ENCODE peak calls at places on chromosomes 6 and 20, in six cellular contexts. One of them, this sample, is unnamed. For H3K4me1, the result is how much of the 10 kb centered on the place peaks cover.

GRCh38 chr20:45095753-45096371 is 5.1 kb downstream of the KCNS1 start:
- DNase-seq in mucosa of descending colon: no peak
- DNase-seq in psoas muscle: no peak
- DNase-seq in breast epithelium: peak
- DNase-seq in endothelial cell of umbilical vein: peak
- DNase-seq in ascending aorta: no peak
- DNase-seq in this sample: no peak

GRCh38 chr6:133184798-133185380 is 56.3 kb upstream of the EYA4 start:
- DNase-seq in mucosa of descending colon: no peak
- DNase-seq in psoas muscle: no peak
- DNase-seq in breast epithelium: no peak
- DNase-seq in endothelial cell of umbilical vein: peak
- DNase-seq in ascending aorta: no peak
- DNase-seq in this sample: no peak

GRCh38 chr6:38640216-38640909 is 634 bp upstream of the BTBD9 start:
- DNase-seq in mucosa of descending colon: peak
- DNase-seq in psoas muscle: no peak
- DNase-seq in breast epithelium: no peak
- DNase-seq in endothelial cell of umbilical vein: peak
- DNase-seq in ascending aorta: no peak
- DNase-seq in this sample: no peak

GRCh38 chr20:50837532-50838321 is 42.9 kb downstream of the BCAS4 start:
- DNase-seq in mucosa of descending colon: no peak
- DNase-seq in psoas muscle: no peak
- DNase-seq in breast epithelium: peak
- DNase-seq in endothelial cell of umbilical vein: no peak
- DNase-seq in ascending aorta: peak
- DNase-seq in this sample: peak

GRCh38 chr20:4102381-4102780 is 87.0 kb upstream of the RNF24 start:
- DNase-seq in mucosa of descending colon: no peak
- DNase-seq in psoas muscle: no peak
- DNase-seq in breast epithelium: no peak
- DNase-seq in endothelial cell of umbilical vein: no peak
- DNase-seq in ascending aorta: no peak
- DNase-seq in this sample: no peak

GRCh38 chr6:25628471-25629201 is 23.4 kb upstream of the SCGN start:
- DNase-seq in mucosa of descending colon: no peak
- DNase-seq in psoas muscle: no peak
- DNase-seq in breast epithelium: no peak
- DNase-seq in endothelial cell of umbilical vein: no peak
- DNase-seq in ascending aorta: no peak
- DNase-seq in this sample: no peak

GRCh38 chr6:28940294-28940858 is 16.6 kb upstream of the TRIM27 start:
- DNase-seq in mucosa of descending colon: no peak
- DNase-seq in psoas muscle: no peak
- DNase-seq in breast epithelium: peak
- DNase-seq in endothelial cell of umbilical vein: no peak
- DNase-seq in ascending aorta: no peak
- DNase-seq in this sample: peak

GRCh38 chr6:50257322-50257721 is 207.6 kb upstream of the DEFB112 start:
- DNase-seq in mucosa of descending colon: no peak
- DNase-seq in psoas muscle: no peak
- DNase-seq in breast epithelium: no peak
- DNase-seq in endothelial cell of umbilical vein: no peak
- DNase-seq in ascending aorta: no peak
- DNase-seq in this sample: no peak

GRCh38 chr6:1063671-1064355 is 248.1 kb upstream of the FOXQ1 start:
- DNase-seq in mucosa of descending colon: no peak
- DNase-seq in psoas muscle: no peak
- DNase-seq in breast epithelium: no peak
- DNase-seq in endothelial cell of umbilical vein: no peak
- DNase-seq in ascending aorta: no peak
- DNase-seq in this sample: no peak

GRCh38 chr6:107318100-107318736 is 141.1 kb downstream of the PDSS2 start:
- DNase-seq in mucosa of descending colon: no peak
- DNase-seq in psoas muscle: peak
- DNase-seq in breast epithelium: no peak
- DNase-seq in endothelial cell of umbilical vein: peak
- DNase-seq in ascending aorta: no peak
- DNase-seq in this sample: no peak

GRCh38 chr20:38751360-38751976 is 3.2 kb downstream of the ACTR5 start:
- DNase-seq in mucosa of descending colon: no peak
- DNase-seq in psoas muscle: no peak
- DNase-seq in breast epithelium: no peak
- DNase-seq in endothelial cell of umbilical vein: peak
- DNase-seq in ascending aorta: no peak
- DNase-seq in this sample: no peak

DNA sequence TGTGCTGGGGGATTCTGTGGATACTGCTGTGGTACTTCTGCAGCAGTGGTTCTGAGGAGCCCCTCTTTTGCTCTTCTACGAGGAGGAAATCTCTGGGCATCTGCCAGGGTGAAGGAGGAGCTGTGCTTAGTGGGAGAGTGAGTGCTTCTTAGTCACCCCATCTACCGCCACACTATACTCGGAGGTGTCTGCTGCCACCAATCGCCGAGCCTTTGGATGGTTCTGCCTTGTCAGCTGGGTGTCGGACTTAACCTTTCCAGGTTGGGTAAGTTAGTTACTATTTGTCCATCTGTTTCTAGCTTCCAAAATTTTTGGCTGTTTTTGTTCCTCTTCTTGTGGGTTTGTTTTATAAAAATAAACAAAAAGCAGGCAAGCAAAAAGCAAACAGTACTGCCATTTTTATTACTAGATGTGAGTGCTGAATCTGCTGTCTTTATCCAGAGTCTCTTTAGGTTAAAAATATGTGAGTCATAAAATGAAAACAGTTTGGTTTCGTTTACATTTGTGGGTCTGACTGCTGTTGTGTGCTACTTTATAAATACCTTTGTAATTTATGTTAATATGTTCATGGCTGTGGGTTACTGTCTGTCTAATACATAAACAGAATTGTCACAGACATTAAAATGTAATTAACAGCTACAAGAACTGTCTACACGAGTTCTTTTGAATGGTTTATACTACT is 89.1 kb downstream of the ARID1B start:
- DNase-seq in mucosa of descending colon: no peak
- DNase-seq in psoas muscle: no peak
- DNase-seq in breast epithelium: no peak
- DNase-seq in endothelial cell of umbilical vein: peak
- DNase-seq in ascending aorta: no peak
- DNase-seq in this sample: no peak
- H3K4me1 ChIP-seq in mucosa of descending colon: under half
- H3K4me1 ChIP-seq in psoas muscle: half or more
- H3K4me1 ChIP-seq in breast epithelium: under half
- H3K4me1 ChIP-seq in endothelial cell of umbilical vein: under half
- H3K4me1 ChIP-seq in ascending aorta: under half
- H3K4me1 ChIP-seq in this sample: half or more

GRCh38 chr20:57702091-57702490 is 7.7 kb downstream of the PMEPA1 start:
- DNase-seq in mucosa of descending colon: no peak
- DNase-seq in psoas muscle: no peak
- DNase-seq in breast epithelium: no peak
- DNase-seq in endothelial cell of umbilical vein: no peak
- DNase-seq in ascending aorta: no peak
- DNase-seq in this sample: no peak

GRCh38 chr20:57701651-57702050 is 8.2 kb downstream of the PMEPA1 start:
- DNase-seq in mucosa of descending colon: no peak
- DNase-seq in psoas muscle: no peak
- DNase-seq in breast epithelium: no peak
- DNase-seq in endothelial cell of umbilical vein: no peak
- DNase-seq in ascending aorta: no peak
- DNase-seq in this sample: no peak

GRCh38 chr20:57699395-57699794 is 10.4 kb downstream of the PMEPA1 start:
- DNase-seq in mucosa of descending colon: no peak
- DNase-seq in psoas muscle: no peak
- DNase-seq in breast epithelium: no peak
- DNase-seq in endothelial cell of umbilical vein: no peak
- DNase-seq in ascending aorta: no peak
- DNase-seq in this sample: no peak

GRCh38 chr20:57702521-57702920 is 7.3 kb downstream of the PMEPA1 start:
- DNase-seq in mucosa of descending colon: no peak
- DNase-seq in psoas muscle: no peak
- DNase-seq in breast epithelium: no peak
- DNase-seq in endothelial cell of umbilical vein: no peak
- DNase-seq in ascending aorta: no peak
- DNase-seq in this sample: no peak

GRCh38 chr20:57701090-57701489 is 8.7 kb downstream of the PMEPA1 start:
- DNase-seq in mucosa of descending colon: no peak
- DNase-seq in psoas muscle: no peak
- DNase-seq in breast epithelium: no peak
- DNase-seq in endothelial cell of umbilical vein: no peak
- DNase-seq in ascending aorta: no peak
- DNase-seq in this sample: no peak
- H3K4me1 ChIP-seq in mucosa of descending colon: under half
- H3K4me1 ChIP-seq in psoas muscle: under half
- H3K4me1 ChIP-seq in breast epithelium: under half
- H3K4me1 ChIP-seq in endothelial cell of umbilical vein: under half
- H3K4me1 ChIP-seq in ascending aorta: half or more
- H3K4me1 ChIP-seq in this sample: half or more

GRCh38 chr6:156825475-156825874 is 48.3 kb downstream of the ARID1B start:
- DNase-seq in mucosa of descending colon: no peak
- DNase-seq in psoas muscle: no peak
- DNase-seq in breast epithelium: no peak
- DNase-seq in endothelial cell of umbilical vein: peak
- DNase-seq in ascending aorta: no peak
- DNase-seq in this sample: no peak
- H3K4me1 ChIP-seq in mucosa of descending colon: under half
- H3K4me1 ChIP-seq in psoas muscle: half or more
- H3K4me1 ChIP-seq in breast epithelium: under half
- H3K4me1 ChIP-seq in endothelial cell of umbilical vein: under half
- H3K4me1 ChIP-seq in ascending aorta: under half
- H3K4me1 ChIP-seq in this sample: under half

GRCh38 chr6:33272358-33273128 is 668 bp downstream of the RPS18 start:
- DNase-seq in mucosa of descending colon: no peak
- DNase-seq in psoas muscle: no peak
- DNase-seq in breast epithelium: no peak
- DNase-seq in endothelial cell of umbilical vein: no peak
- DNase-seq in ascending aorta: no peak
- DNase-seq in this sample: no peak
- H3K4me1 ChIP-seq in mucosa of descending colon: half or more
- H3K4me1 ChIP-seq in psoas muscle: half or more
- H3K4me1 ChIP-seq in breast epithelium: under half
- H3K4me1 ChIP-seq in endothelial cell of umbilical vein: under half
- H3K4me1 ChIP-seq in ascending aorta: under half
- H3K4me1 ChIP-seq in this sample: half or more

This sample was measured in thoracic aorta.